ENCODE peak calls at places on chromosomes 12 and 14, in five cellular contexts. S, B, Q, P and G are unnamed samples.

GRCh38 chr12:65876898-65877721 is 52.8 kb downstream of the HMGA2 start:
- DNase-seq in S (no peak), B (no peak), Q (no peak), P (peak), G (peak)

GRCh38 chr14:71749613-71750238 is 182.5 kb upstream of the RGS6 start:
- DNase-seq in S (no peak), B (no peak), Q (no peak), P (no peak), G (no peak)

GRCh38 chr12:52689239-52689638 is 9.0 kb upstream of the KRT1 start:
- DNase-seq in S (no peak), B (no peak), Q (no peak), P (no peak), G (no peak)

GRCh38 chr14:79809849-79810612 is 401.3 kb downstream of the DIO2 start:
- DNase-seq in S (no peak), B (no peak), Q (no peak), P (no peak), G (no peak)

GRCh38 chr14:48937796-48938195 is 648.4 kb downstream of the RPS29 start:
- DNase-seq in S (no peak), B (no peak), Q (no peak), P (no peak), G (no peak)

GRCh38 chr14:103629503-103630121 is 601 bp downstream of the KLC1 start:
- DNase-seq in S (peak), B (peak), Q (no peak), P (no peak), G (peak)

GRCh38 chr12:131066207-131066885 is 112.6 kb downstream of the ADGRD1 start:
- DNase-seq in S (no peak), B (peak), Q (no peak), P (no peak), G (no peak)

GRCh38 chr12:3336606-3337311 is 154.2 kb upstream of the PRMT8 start:
- DNase-seq in S (no peak), B (peak), Q (no peak), P (peak), G (no peak)

GRCh38 chr12:132560421-132560830 is 50.0 kb downstream of the LRCOL1 start:
- DNase-seq in S (no peak), B (no peak), Q (no peak), P (no peak), G (peak)

GRCh38 chr14:53979141-53979673 is 22.6 kb upstream of the BMP4 start:
- DNase-seq in S (no peak), B (no peak), Q (no peak), P (peak), G (no peak)

GRCh38 chr14:70045296-70045695 is 143.5 kb downstream of the SLC8A3 start:
- DNase-seq in S (no peak), B (no peak), Q (no peak), P (peak), G (no peak)

GRCh38 chr12:75437564-75437963 is 43.0 kb upstream of the GLIPR1 start:
- DNase-seq in S (no peak), B (no peak), Q (no peak), P (peak), G (peak)
- TF ChIP-seq CTCF in S (no peak), B (no peak), Q (peak), P (peak), G (no peak)

GRCh38 chr14:92334050-92334449 is 11.1 kb downstream of the SLC24A4 start:
- DNase-seq in S (no peak), B (no peak), Q (no peak), P (no peak), G (no peak)

GRCh38 chr14:92323031-92323915 is at the start of gene SLC24A4:
- DNase-seq in S (peak), B (no peak), Q (no peak), P (no peak), G (peak)

GRCh38 chr14:92325835-92326234 is 2.9 kb downstream of the SLC24A4 start:
- DNase-seq in S (no peak), B (no peak), Q (no peak), P (no peak), G (no peak)

GRCh38 chr14:92323916-92324818 is 1.2 kb downstream of the SLC24A4 start:
- DNase-seq in S (no peak), B (no peak), Q (no peak), P (no peak), G (no peak)

GRCh38 chr14:92328664-92329255 is 5.8 kb downstream of the SLC24A4 start:
- DNase-seq in S (no peak), B (no peak), Q (no peak), P (no peak), G (no peak)
- TF ChIP-seq CTCF in S (no peak), B (no peak), Q (no peak), P (no peak), G (no peak)

GRCh38 chr12:49998453-49998852 is 25.7 kb downstream of the AQP6 start:
- DNase-seq in S (no peak), B (no peak), Q (no peak), P (no peak), G (no peak)
- TF ChIP-seq CTCF in S (no peak), B (no peak), Q (peak), P (no peak), G (no peak)

DNA sequence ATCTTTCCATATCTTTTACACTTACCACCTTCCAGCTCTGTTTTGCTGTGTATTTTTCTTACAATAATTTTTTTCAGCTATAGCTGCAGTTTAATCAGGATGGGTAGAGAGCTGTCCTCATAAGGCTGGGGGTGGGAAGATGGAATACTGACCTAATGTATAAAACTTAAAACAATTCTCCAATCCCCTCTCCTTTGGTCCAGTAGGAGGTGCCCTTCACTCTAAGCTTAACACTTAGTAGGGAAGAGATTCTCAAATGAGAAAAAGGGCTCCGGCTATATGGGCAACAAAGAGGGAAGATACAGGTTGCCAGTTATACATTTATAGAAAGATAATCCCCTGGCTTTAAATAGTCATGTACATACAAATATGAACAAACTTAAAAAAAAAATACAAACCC is 2.8 kb downstream of the ORMDL2 start:
- DNase-seq in S (no peak), B (no peak), Q (no peak), P (peak), G (no peak)
- TF ChIP-seq CTCF in S (no peak), B (no peak), Q (peak), P (peak), G (no peak)

DNA sequence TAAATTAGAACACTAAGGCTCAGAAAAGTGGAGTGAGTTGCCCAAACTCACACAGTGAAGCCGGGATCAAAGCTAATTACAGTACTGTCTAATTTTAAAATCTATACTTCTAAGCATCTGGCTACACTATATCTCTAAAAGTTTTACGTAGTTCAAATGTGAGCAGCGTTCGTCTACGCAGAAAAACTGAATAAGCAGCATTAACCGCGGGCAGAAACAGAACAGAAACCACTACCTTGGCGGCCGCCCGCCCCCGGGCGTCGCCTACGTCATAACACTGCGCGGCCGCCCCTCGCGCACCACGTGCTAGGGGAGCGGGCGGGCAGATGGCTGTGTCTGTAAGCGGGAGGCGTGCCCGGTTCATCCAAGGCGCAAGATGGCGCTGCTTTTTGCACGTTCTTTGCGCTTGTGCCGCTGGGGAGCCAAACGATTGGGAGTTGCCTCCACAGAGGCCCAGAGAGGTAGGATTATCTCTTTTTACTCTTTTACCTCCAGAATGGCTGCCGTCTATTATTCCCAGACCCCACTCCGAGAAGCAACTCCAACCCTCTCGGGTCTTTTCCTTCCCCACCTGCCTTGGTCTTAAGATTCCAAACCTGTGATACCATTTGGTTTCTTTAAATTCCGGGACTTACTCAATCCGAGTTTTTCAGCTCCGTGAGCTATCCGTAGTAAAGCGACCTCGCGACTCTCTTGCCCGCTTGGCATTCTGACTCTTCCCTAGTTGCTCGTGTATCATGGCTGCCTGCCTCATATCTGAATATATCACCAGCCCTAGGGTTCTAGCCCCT is at the start of gene SPRYD4:
- DNase-seq in S (peak), B (peak), Q (peak), P (peak), G (peak)
- TF ChIP-seq CTCF in S (peak), B (peak), Q (peak), P (no peak), G (peak)

GRCh38 chr12:71849109-71849851 is 9.7 kb downstream of the TBC1D15 start:
- DNase-seq in S (no peak), B (no peak), Q (no peak), P (no peak), G (no peak)

GRCh38 chr12:71848212-71848611 is 8.7 kb downstream of the TBC1D15 start:
- DNase-seq in S (no peak), B (no peak), Q (no peak), P (no peak), G (no peak)

GRCh38 chr12:71846322-71846940 is 6.9 kb downstream of the TBC1D15 start:
- DNase-seq in S (no peak), B (no peak), Q (no peak), P (peak), G (no peak)
- TF ChIP-seq CTCF in S (peak), B (peak), Q (peak), P (peak), G (peak)

DNA sequence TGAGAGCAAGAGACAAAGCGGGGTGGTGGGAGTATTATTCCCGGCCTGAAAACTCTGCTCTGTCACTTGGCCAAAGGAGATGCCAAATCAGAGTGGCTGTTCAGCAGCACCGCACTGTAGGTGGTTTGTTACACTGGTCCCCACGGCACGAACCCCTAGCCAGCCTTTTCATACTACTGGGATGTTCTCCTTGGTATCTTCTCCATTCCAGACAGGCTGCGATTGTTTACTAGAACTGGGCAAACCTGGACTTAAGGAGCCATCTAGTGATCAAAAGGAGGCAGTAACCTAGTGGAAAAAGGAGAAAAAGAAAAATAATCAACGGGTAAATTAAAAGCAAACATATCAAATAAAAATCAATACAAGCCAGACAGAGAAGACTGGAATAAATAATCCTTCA is 58.9 kb upstream of the TMTC2 start:
- DNase-seq in S (no peak), B (no peak), Q (no peak), P (peak), G (peak)
- TF ChIP-seq CTCF in S (peak), B (no peak), Q (peak), P (peak), G (peak)

DNA sequence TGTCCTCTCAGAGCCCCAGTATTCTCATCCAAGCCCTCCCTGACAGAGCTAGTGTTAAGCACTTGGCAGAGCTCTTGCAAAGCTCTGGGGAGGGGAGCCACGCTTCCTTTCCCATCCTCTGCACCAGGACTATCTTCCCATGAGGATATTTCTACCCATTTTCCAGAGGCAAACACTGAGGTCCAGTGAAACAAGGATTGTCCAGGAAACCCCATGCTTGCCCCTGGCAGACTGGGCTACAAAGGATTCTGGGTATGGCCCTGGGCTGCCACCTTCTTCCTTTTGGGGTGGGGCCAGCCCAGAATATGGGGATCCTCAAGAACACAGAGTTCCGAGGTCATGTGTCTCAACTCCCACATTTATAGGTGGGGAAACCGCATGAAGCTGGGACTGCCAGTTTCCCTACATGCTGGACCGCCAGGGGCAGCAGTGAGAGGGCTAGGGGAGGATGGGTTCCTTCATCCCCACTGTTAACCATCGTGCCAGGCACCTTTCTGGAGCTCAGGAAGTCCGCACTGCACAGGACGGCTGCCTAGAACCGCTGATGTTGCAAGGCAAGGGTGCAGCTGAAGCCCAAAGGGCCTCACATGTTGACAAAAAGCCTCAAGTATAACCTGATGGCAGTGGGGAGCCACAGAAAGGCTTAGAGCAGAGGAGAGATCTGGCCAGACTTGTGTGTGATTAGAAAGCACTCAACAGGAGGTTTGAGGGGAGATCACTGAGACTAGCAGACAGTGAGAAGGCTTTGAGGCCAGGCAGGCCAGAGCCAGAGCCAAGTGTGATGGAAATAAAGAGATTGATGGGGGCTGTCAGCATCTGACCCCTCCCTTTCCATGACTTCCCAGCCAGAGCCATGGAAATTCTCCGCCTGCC is 5.5 kb upstream of the CCDC85C start:
- DNase-seq in S (no peak), B (no peak), Q (no peak), P (peak), G (no peak)
- TF ChIP-seq CTCF in S (no peak), B (no peak), Q (peak), P (peak), G (no peak)

DNA sequence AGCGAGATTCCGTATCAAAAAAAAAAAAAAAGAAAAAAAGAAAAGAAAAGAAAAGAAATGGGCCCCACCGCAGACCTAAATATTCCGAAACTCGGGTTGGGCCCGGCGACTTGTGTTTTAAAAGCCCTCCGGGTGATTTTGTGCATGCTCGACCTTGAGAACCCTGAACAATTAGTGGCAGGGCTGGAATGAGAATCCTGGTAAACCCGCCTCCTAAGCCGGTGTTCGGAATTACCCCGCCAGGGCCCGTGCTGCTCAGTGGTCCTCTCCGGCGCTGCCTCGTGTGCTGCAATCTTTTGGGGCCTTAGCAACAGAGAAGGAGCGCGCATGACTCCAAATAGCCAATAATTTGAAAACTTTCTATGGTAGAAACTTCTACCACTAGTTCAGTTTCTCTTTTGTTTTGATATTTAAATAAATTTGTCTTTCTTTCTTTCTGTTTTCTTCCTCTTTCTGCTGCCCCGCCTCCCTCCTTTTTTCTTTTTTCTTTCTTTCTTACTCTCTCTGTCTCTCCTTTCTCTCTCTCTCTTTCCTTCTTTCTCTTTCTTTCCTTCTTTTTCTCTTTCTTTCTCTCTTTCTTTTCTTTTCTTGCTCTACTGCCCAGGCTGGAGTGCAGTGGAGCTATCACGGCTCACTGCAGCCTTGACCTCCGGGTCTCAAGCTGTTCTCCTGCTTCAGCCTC is 1.5 kb upstream of the GALNT6 start:
- DNase-seq in S (no peak), B (no peak), Q (no peak), P (peak), G (peak)
- TF ChIP-seq CTCF in S (no peak), B (no peak), Q (peak), P (peak), G (no peak)